ENCODE peak calls at places on chromosomes 3 and 15, in nine cellular contexts. L is cardiac muscle cell, N is neuronal stem cell, I is Kasumi-1, W is transverse colon, H is HFFc6, V is substantia nigra, U is HCEC 1CT, X is cardiac fibroblast. K is an unnamed sample.

GRCh38 chr3:105401691-105402149 is 35.0 kb downstream of the ALCAM start:
- DNase-seq in L (no peak), N (no peak), I (no peak), W (no peak), H (peak; percentile 38), V (no peak), U (peak; percentile 52), X (peak; percentile 67), K (no peak)

GRCh38 chr15:86296762-86297161 is 217.1 kb downstream of the AGBL1 start:
- DNase-seq in L (no peak), N (no peak), I (no peak), W (no peak), H (no peak), V (no peak), U (no peak), X (no peak), K (no peak)

GRCh38 chr3:111539351-111540331 is 2.4 kb upstream of the CD96 start:
- DNase-seq in L (peak; percentile 75), N (peak; percentile 48), I (peak; percentile 69), W (peak; percentile 63), H (peak; percentile 44), V (peak; percentile 28), U (peak; percentile 39), X (peak; percentile 58), K (peak; percentile 69)

GRCh38 chr15:41182266-41182665 is 48.3 kb downstream of the EXD1 start:
- DNase-seq in L (no peak), N (no peak), I (no peak), W (no peak), H (no peak), V (no peak), U (no peak), X (no peak), K (no peak)

GRCh38 chr3:96619475-96619874 is 194.9 kb upstream of the EPHA6 start:
- DNase-seq in L (no peak), N (no peak), I (no peak), W (no peak), H (no peak), V (no peak), U (no peak), X (no peak), K (no peak)

GRCh38 chr3:30660656-30661055 is 54.3 kb downstream of the TGFBR2 start:
- DNase-seq in L (no peak), N (no peak), I (no peak), W (no peak), H (no peak), V (no peak), U (no peak), X (no peak), K (no peak)

GRCh38 chr3:145557405-145557804 is 603.6 kb downstream of the PLOD2 start:
- DNase-seq in L (peak; percentile 5), N (no peak), I (no peak), W (no peak), H (no peak), V (no peak), U (no peak), X (peak; percentile 9), K (no peak)

GRCh38 chr3:133888739-133889340 is 6.8 kb downstream of the RAB6B start:
- DNase-seq in L (no peak), N (no peak), I (no peak), W (no peak), H (no peak), V (no peak), U (no peak), X (no peak), K (no peak)

GRCh38 chr3:149955449-149955848 is 15.2 kb downstream of the PFN2 start:
- DNase-seq in L (no peak), N (no peak), I (no peak), W (no peak), H (no peak), V (no peak), U (peak; percentile 37), X (no peak), K (no peak)

GRCh38 chr3:148643389-148643840 is 54.3 kb upstream of the AGTR1 start:
- DNase-seq in L (peak; percentile 76), N (no peak), I (no peak), W (no peak), H (peak; percentile 80), V (no peak), U (peak; percentile 95), X (peak; percentile 85), K (no peak)